ENCODE peak calls at places on chromosomes 16 and 17, in seven cellular contexts. B is WTC11, L is adrenal gland, D is heart right ventricle, W is IMR-90, M is left ventricle myocardium inferior, G is esophagus squamous epithelium. K is an unnamed sample.

GRCh38 chr17:19386974-19387920 is at the start of gene MFAP4:
- DNase-seq in B (peak; percentile 73), L (no peak), D (peak; percentile 64), W (peak; percentile 90), M (peak; percentile 74), G (no peak), K (peak; percentile 91)

GRCh38 chr17:38379448-38379847 is 27.8 kb downstream of the SOCS7 start:
- DNase-seq in B (no peak), L (no peak), D (no peak), W (no peak), M (no peak), G (no peak), K (no peak)

GRCh38 chr17:75105269-75106080 is 4.3 kb upstream of the ARMC7 start:
- DNase-seq in B (peak; percentile 80), L (no peak), D (no peak), W (peak; percentile 40), M (no peak), G (no peak), K (no peak)

GRCh38 chr16:66935319-66936011 is at the start of gene CES2:
- DNase-seq in B (no peak), L (peak; percentile 79), D (peak; percentile 49), W (peak; percentile 29), M (peak; percentile 55), G (no peak), K (no peak)

GRCh38 chr16:30018731-30019158 is 4.3 kb upstream of the C16orf92 start:
- DNase-seq in B (no peak), L (no peak), D (no peak), W (peak; percentile 40), M (no peak), G (no peak), K (no peak)

GRCh38 chr17:68955181-68955841 is at the start of gene ABCA8:
- DNase-seq in B (no peak), L (peak; percentile 44), D (peak; percentile 63), W (peak; percentile 58), M (no peak), G (no peak), K (no peak)

GRCh38 chr16:50248845-50249244 is 17.5 kb upstream of the ADCY7 start:
- DNase-seq in B (no peak), L (no peak), D (no peak), W (no peak), M (no peak), G (no peak), K (no peak)

GRCh38 chr17:49565948-49566491 is 9.7 kb upstream of the NXPH3 start:
- DNase-seq in B (no peak), L (no peak), D (peak; percentile 77), W (no peak), M (peak; percentile 74), G (no peak), K (no peak)

GRCh38 chr16:1666316-1666715 is 11.8 kb upstream of the JPT2 start:
- DNase-seq in B (no peak), L (no peak), D (no peak), W (no peak), M (no peak), G (no peak), K (no peak)

GRCh38 chr16:85190572-85190971 is 78.3 kb upstream of the CIBAR2 start:
- DNase-seq in B (no peak), L (no peak), D (no peak), W (no peak), M (no peak), G (no peak), K (no peak)

GRCh38 chr16:31088459-31089183 is at the start of gene PRSS53:
- DNase-seq in B (no peak), L (no peak), D (no peak), W (no peak), M (no peak), G (no peak), K (no peak)

GRCh38 chr16:31423241-31423640 is 4.9 kb downstream of the COX6A2 start:
- DNase-seq in B (no peak), L (no peak), D (no peak), W (no peak), M (no peak), G (no peak), K (no peak)

GRCh38 chr16:85613609-85614337 is 651 bp downstream of the GSE1 start:
- DNase-seq in B (peak; percentile 76), L (peak; percentile 69), D (peak; percentile 81), W (no peak), M (peak; percentile 76), G (no peak), K (no peak)

GRCh38 chr17:77332034-77332971 is 191.5 kb downstream of the SEC14L1 start:
- DNase-seq in B (peak; percentile 1), L (peak; percentile 16), D (peak; percentile 2), W (no peak), M (no peak), G (no peak), K (no peak)

GRCh38 chr16:15494231-15494630 is 59.8 kb downstream of the BMERB1 start:
- DNase-seq in B (no peak), L (no peak), D (no peak), W (peak; percentile 56), M (no peak), G (no peak), K (no peak)

GRCh38 chr17:51516924-51517323 is 256.6 kb downstream of the UTP18 start:
- DNase-seq in B (no peak), L (no peak), D (no peak), W (no peak), M (no peak), G (no peak), K (no peak)

GRCh38 chr17:39014044-39014794 is 47.0 kb upstream of the FBXO47 start:
- DNase-seq in B (no peak), L (no peak), D (no peak), W (peak; percentile 73), M (no peak), G (no peak), K (no peak)

DNA sequence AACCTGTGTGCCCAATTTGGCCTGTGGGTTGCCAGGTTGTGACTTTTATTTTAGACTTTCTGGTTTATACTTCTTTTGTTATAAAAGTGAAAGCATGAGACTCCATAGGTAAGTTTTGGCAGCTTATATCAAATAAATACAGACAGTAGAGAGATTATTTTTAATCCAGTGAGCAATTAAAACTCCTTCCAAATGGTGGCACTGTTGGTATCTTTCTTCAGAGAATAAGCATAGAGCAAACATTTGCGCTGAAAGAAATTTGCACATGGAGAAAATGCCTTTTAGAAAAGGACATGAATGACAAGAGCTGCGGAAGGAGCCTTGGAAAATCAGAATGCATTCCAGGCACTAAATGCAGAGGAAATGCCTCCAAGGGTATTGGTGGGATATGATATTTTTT is 46.1 kb upstream of the DNAJA2 start:
- DNase-seq in B (no peak), L (no peak), D (no peak), W (no peak), M (no peak), G (no peak), K (no peak)
- TF ChIP-seq CTCF in B (no peak), L (no peak), D (peak; percentile 11), W (peak; percentile 26), M (no peak), G (no peak), K (no peak)

GRCh38 chr17:44086364-44087311 is 16.1 kb downstream of the G6PC3 start:
- DNase-seq in B (no peak), L (peak; percentile 57), D (no peak), W (peak; percentile 98), M (no peak), G (no peak), K (peak; percentile 64)
- TF ChIP-seq CTCF in B (no peak), L (no peak), D (no peak), W (no peak), M (no peak), G (no peak), K (no peak)

GRCh38 chr17:43369986-43370385 is 28.8 kb upstream of the ARL4D start:
- DNase-seq in B (no peak), L (no peak), D (no peak), W (no peak), M (no peak), G (no peak), K (no peak)

GRCh38 chr17:43366809-43367587 is 31.8 kb upstream of the ARL4D start:
- DNase-seq in B (peak; percentile 24), L (no peak), D (no peak), W (no peak), M (no peak), G (no peak), K (no peak)

GRCh38 chr17:43371227-43371821 is 27.5 kb upstream of the ARL4D start:
- DNase-seq in B (no peak), L (no peak), D (no peak), W (no peak), M (no peak), G (no peak), K (no peak)

GRCh38 chr17:43367588-43368242 is 31.1 kb upstream of the ARL4D start:
- DNase-seq in B (no peak), L (no peak), D (no peak), W (peak; percentile 97), M (no peak), G (no peak), K (peak; percentile 81)

DNA sequence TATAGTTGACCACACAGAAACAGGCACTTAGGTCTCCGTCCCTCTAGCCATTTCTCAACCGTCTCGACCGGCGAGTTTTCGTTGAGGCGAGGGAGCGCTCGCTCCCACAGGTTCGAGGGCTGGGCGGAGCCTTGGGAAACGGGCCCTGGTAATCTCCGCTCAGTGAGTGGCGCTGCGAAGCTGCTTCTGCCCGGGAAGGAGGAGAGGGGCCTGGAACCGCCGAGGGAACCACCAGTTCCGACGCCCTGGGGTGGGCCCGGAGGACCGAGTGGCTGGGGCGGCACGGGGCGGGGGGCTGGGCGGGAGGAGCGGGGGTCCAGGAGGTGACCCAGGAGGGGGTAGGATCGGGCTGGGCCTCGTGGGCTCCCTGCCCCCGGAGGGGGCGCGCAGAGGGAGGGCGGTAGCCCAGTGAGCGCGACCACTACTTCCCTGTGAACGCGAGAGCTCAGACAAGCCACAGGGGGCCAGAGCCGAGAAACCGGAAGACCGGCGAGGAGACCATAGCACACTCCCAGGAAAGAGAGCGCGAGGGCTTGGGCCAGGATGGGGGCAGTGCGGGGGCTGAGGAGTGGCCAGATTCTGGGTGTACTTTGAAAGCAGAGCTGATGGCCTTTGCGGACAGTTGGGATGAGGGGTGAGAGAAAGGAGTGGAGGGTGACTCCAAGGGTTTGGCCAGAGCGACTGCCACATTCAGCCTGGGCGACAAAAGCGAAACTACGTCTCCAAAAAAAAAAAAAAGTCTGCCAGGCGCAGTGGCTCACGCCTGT is 29.9 kb upstream of the ARL4D start:
- DNase-seq in B (peak; percentile 85), L (peak; percentile 81), D (peak; percentile 88), W (peak; percentile 70), M (peak; percentile 84), G (no peak), K (peak; percentile 71)
- TF ChIP-seq CTCF in B (no peak), L (peak; percentile 17), D (no peak), W (peak; percentile 28), M (peak; percentile 15), G (no peak), K (peak; percentile 16)

GRCh38 chr17:66903781-66904180 is 60.7 kb upstream of the CACNG4 start:
- DNase-seq in B (no peak), L (no peak), D (no peak), W (no peak), M (no peak), G (no peak), K (no peak)

GRCh38 chr17:66898536-66898935 is 63.6 kb downstream of the CACNG5 start:
- DNase-seq in B (no peak), L (no peak), D (no peak), W (no peak), M (no peak), G (no peak), K (no peak)

GRCh38 chr17:66897141-66897540 is 62.2 kb downstream of the CACNG5 start:
- DNase-seq in B (no peak), L (no peak), D (no peak), W (no peak), M (no peak), G (no peak), K (no peak)

GRCh38 chr17:66904760-66905637 is 59.5 kb upstream of the CACNG4 start:
- DNase-seq in B (no peak), L (no peak), D (peak; percentile 28), W (peak; percentile 72), M (peak; percentile 19), G (no peak), K (no peak)

GRCh38 chr17:66900126-66901010 is 64.1 kb upstream of the CACNG4 start:
- DNase-seq in B (no peak), L (no peak), D (no peak), W (peak; percentile 55), M (no peak), G (no peak), K (no peak)
- TF ChIP-seq CTCF in B (no peak), L (peak; percentile 32), D (peak; percentile 25), W (peak; percentile 41), M (no peak), G (no peak), K (peak; percentile 19)